ENCODE peak calls at places on chromosomes 1 and 21, in five cellular contexts. W is kidney glomerular epithelial cell; K is type B pancreatic cell; Y is foreskin fibroblast; Z is activated CD4-positive, CD25-positive, alpha-beta regulatory T cell. L is an unnamed sample.

GRCh38 chr1:27621067-27621920 is 13.7 kb downstream of the FGR start:
- DNase-seq in Z (no peak), K (no peak), Y (no peak), W (no peak), L (no peak)

GRCh38 chr1:231799363-231799986 is 172.9 kb downstream of the DISC1 start:
- DNase-seq in Z (no peak), W (no peak), Y (no peak), K (no peak), L (peak)

GRCh38 chr1:166838766-166839599 is at the start of gene POGK:
- DNase-seq in Y (peak), W (peak), Z (peak), K (peak), L (peak)

GRCh38 chr1:221912230-221912629 is 170.3 kb upstream of the DUSP10 start:
- DNase-seq in Z (no peak), Y (no peak), W (no peak), K (no peak), L (no peak)

GRCh38 chr21:43812139-43812821 is 22.9 kb downstream of the RRP1 start:
- DNase-seq in Y (no peak), K (no peak), W (no peak), Z (no peak), L (no peak)

GRCh38 chr1:82972841-82973553 is 1025.9 kb downstream of the TTLL7 start:
- DNase-seq in K (no peak), Z (no peak), W (no peak), Y (no peak), L (no peak)

GRCh38 chr1:43285269-43285986 is at the start of gene C1orf210:
- DNase-seq in K (no peak), Y (no peak), Z (no peak), W (no peak), L (no peak)

GRCh38 chr1:20124451-20125057 is 5.2 kb upstream of the PLA2G2D start:
- DNase-seq in W (peak), K (no peak), Z (no peak), Y (peak), L (peak)

GRCh38 chr1:27864264-27864895 is 8.0 kb upstream of the THEMIS2 start:
- DNase-seq in Y (no peak), Z (no peak), K (no peak), W (no peak), L (no peak)

GRCh38 chr1:218585565-218586184 is 240.5 kb downstream of the TGFB2 start:
- DNase-seq in Y (no peak), K (peak), Z (no peak), W (no peak), L (peak)

GRCh38 chr1:199303035-199303434 is 664.2 kb downstream of the PTPRC start:
- DNase-seq in Z (no peak), W (no peak), Y (no peak), K (no peak), L (no peak)

GRCh38 chr1:41882068-41882477 is 36.6 kb downstream of the HIVEP3 start:
- DNase-seq in Z (no peak), K (no peak), W (no peak), Y (no peak), L (no peak)

GRCh38 chr1:29122987-29123870 is 474 bp downstream of the TMEM200B start:
- DNase-seq in W (no peak), Z (no peak), Y (no peak), K (peak), L (no peak)

GRCh38 chr1:43267818-43268425 is 1.9 kb upstream of the TMEM125 start:
- DNase-seq in W (no peak), K (no peak), Z (no peak), Y (no peak), L (no peak)

GRCh38 chr1:183279835-183280234 is 93.8 kb downstream of the LAMC2 start:
- DNase-seq in Y (peak), K (no peak), W (no peak), Z (no peak), L (peak)

GRCh38 chr1:209850342-209850979 is 22.7 kb downstream of the UTP25 start:
- DNase-seq in Y (peak), W (peak), K (no peak), Z (no peak), L (peak)

GRCh38 chr1:9202240-9202870 is 32.2 kb upstream of the H6PD start:
- DNase-seq in Z (no peak), Y (no peak), W (no peak), K (no peak), L (no peak)

GRCh38 chr1:224380003-224380402 is 23.3 kb downstream of the CNIH4 start:
- DNase-seq in Y (no peak), K (no peak), W (no peak), Z (peak), L (no peak)

GRCh38 chr1:225155555-225155954 is 226.1 kb downstream of the DNAH14 start:
- DNase-seq in Z (no peak), K (no peak), Y (no peak), W (no peak), L (no peak)

GRCh38 chr1:226365831-226366231 is 42.1 kb downstream of the PARP1 start:
- DNase-seq in K (no peak), Z (no peak), Y (peak), W (peak), L (peak)

GRCh38 chr1:8334106-8334851 is 16.4 kb downstream of the SLC45A1 start:
- DNase-seq in Y (no peak), Z (no peak), K (no peak), W (no peak), L (no peak)

GRCh38 chr1:93723101-93723500 is 41.5 kb upstream of the BCAR3 start:
- DNase-seq in K (no peak), Z (no peak), Y (no peak), W (no peak), L (no peak)

GRCh38 chr1:22376976-22377375 is 74.7 kb upstream of the ZBTB40 start:
- DNase-seq in Z (no peak), Y (no peak), W (no peak), K (no peak), L (no peak)

GRCh38 chr21:21624674-21625073 is 626.5 kb downstream of the NCAM2 start:
- DNase-seq in K (no peak), W (no peak), Z (no peak), Y (peak), L (peak)

GRCh38 chr1:245860681-245861552 is 646.2 kb downstream of the SMYD3 start:
- DNase-seq in K (no peak), Y (peak), Z (no peak), W (no peak), L (peak)

GRCh38 chr1:22120469-22120790 is 22.5 kb downstream of the WNT4 start:
- DNase-seq in Y (no peak), Z (no peak), K (no peak), W (no peak), L (no peak)

GRCh38 chr1:191943684-191944083 is 214.6 kb upstream of the RGS18 start:
- DNase-seq in Y (no peak), Z (no peak), K (no peak), W (no peak), L (no peak)

GRCh38 chr1:169105434-169106094 is 926 bp upstream of the ATP1B1 start:
- DNase-seq in Z (no peak), Y (no peak), W (no peak), K (peak), L (no peak)

GRCh38 chr1:76746195-76746594 is 121.1 kb upstream of the ST6GALNAC5 start:
- DNase-seq in Z (no peak), W (no peak), Y (no peak), K (no peak), L (no peak)

GRCh38 chr1:95561244-95561840 is 327.3 kb downstream of the RWDD3 start:
- DNase-seq in K (no peak), Z (no peak), W (no peak), Y (no peak), L (no peak)

GRCh38 chr1:156668801-156669637 is 8.2 kb downstream of the NES start:
- DNase-seq in W (no peak), K (no peak), Y (no peak), Z (no peak), L (no peak)

GRCh38 chr1:28259935-28260802 is 851 bp downstream of the SESN2 start:
- DNase-seq in Y (peak), K (peak), Z (peak), W (no peak), L (peak)

GRCh38 chr1:40317394-40318074 is 448 bp upstream of the COL9A2 start:
- DNase-seq in W (no peak), K (no peak), Y (no peak), Z (no peak), L (no peak)

GRCh38 chr1:239558992-239559391 is 172.6 kb downstream of the CHRM3 start:
- DNase-seq in K (no peak), Z (no peak), Y (no peak), W (no peak), L (no peak)